ENCODE peak calls at places on chromosome 2, in six cellular contexts. One of them, this sample, is unnamed.

GRCh38 chr2:56565143-56565542 is 381.4 kb downstream of the CCDC85A start:
- DNase-seq in activated naive CD4-positive, alpha-beta T cell treated with anti-CD3 and anti-CD28 coated beads, Interleukin-2, amount 10 ng/mL, durations not matched to agents 7 days and 5 days: no peak
- DNase-seq in A172: peak
- DNase-seq in fibroblast of gingiva: no peak
- DNase-seq in SK-MEL-5: no peak
- DNase-seq in NCI-H1092 treated with DMSO at 0.1 percent for 48 hours: no peak
- DNase-seq in this sample: no peak

GRCh38 chr2:205858781-205859478 is 176.6 kb downstream of the NRP2 start:
- DNase-seq in activated naive CD4-positive, alpha-beta T cell treated with anti-CD3 and anti-CD28 coated beads, Interleukin-2, amount 10 ng/mL, durations not matched to agents 7 days and 5 days: no peak
- DNase-seq in A172: no peak
- DNase-seq in fibroblast of gingiva: peak
- DNase-seq in SK-MEL-5: no peak
- DNase-seq in NCI-H1092 treated with DMSO at 0.1 percent for 48 hours: no peak
- DNase-seq in this sample: peak

GRCh38 chr2:197878792-197879191 is 74.4 kb downstream of the PLCL1 start:
- DNase-seq in activated naive CD4-positive, alpha-beta T cell treated with anti-CD3 and anti-CD28 coated beads, Interleukin-2, amount 10 ng/mL, durations not matched to agents 7 days and 5 days: no peak
- DNase-seq in A172: no peak
- DNase-seq in fibroblast of gingiva: peak
- DNase-seq in SK-MEL-5: no peak
- DNase-seq in NCI-H1092 treated with DMSO at 0.1 percent for 48 hours: no peak
- DNase-seq in this sample: no peak

GRCh38 chr2:119481501-119482455 is 42.5 kb downstream of the SCTR start:
- DNase-seq in activated naive CD4-positive, alpha-beta T cell treated with anti-CD3 and anti-CD28 coated beads, Interleukin-2, amount 10 ng/mL, durations not matched to agents 7 days and 5 days: no peak
- DNase-seq in A172: no peak
- DNase-seq in fibroblast of gingiva: no peak
- DNase-seq in SK-MEL-5: no peak
- DNase-seq in NCI-H1092 treated with DMSO at 0.1 percent for 48 hours: peak
- DNase-seq in this sample: no peak

GRCh38 chr2:230472619-230473018 is 56.6 kb downstream of the SP100 start:
- DNase-seq in activated naive CD4-positive, alpha-beta T cell treated with anti-CD3 and anti-CD28 coated beads, Interleukin-2, amount 10 ng/mL, durations not matched to agents 7 days and 5 days: no peak
- DNase-seq in A172: peak
- DNase-seq in fibroblast of gingiva: peak
- DNase-seq in SK-MEL-5: no peak
- DNase-seq in NCI-H1092 treated with DMSO at 0.1 percent for 48 hours: no peak
- DNase-seq in this sample: peak

GRCh38 chr2:147182260-147182659 is 662.6 kb upstream of the ACVR2A start:
- DNase-seq in activated naive CD4-positive, alpha-beta T cell treated with anti-CD3 and anti-CD28 coated beads, Interleukin-2, amount 10 ng/mL, durations not matched to agents 7 days and 5 days: peak
- DNase-seq in A172: peak
- DNase-seq in fibroblast of gingiva: no peak
- DNase-seq in SK-MEL-5: no peak
- DNase-seq in NCI-H1092 treated with DMSO at 0.1 percent for 48 hours: no peak
- DNase-seq in this sample: peak

GRCh38 chr2:39435254-39435653 is 1.8 kb downstream of the MAP4K3 start:
- DNase-seq in activated naive CD4-positive, alpha-beta T cell treated with anti-CD3 and anti-CD28 coated beads, Interleukin-2, amount 10 ng/mL, durations not matched to agents 7 days and 5 days: no peak
- DNase-seq in A172: no peak
- DNase-seq in fibroblast of gingiva: peak
- DNase-seq in SK-MEL-5: peak
- DNase-seq in NCI-H1092 treated with DMSO at 0.1 percent for 48 hours: no peak
- DNase-seq in this sample: no peak

GRCh38 chr2:207239222-207239674 is 73.5 kb upstream of the KLF7 start:
- DNase-seq in activated naive CD4-positive, alpha-beta T cell treated with anti-CD3 and anti-CD28 coated beads, Interleukin-2, amount 10 ng/mL, durations not matched to agents 7 days and 5 days: no peak
- DNase-seq in A172: peak
- DNase-seq in fibroblast of gingiva: peak
- DNase-seq in SK-MEL-5: no peak
- DNase-seq in NCI-H1092 treated with DMSO at 0.1 percent for 48 hours: no peak
- DNase-seq in this sample: no peak

GRCh38 chr2:26052731-26053130 is 18.8 kb downstream of the RAB10 start:
- DNase-seq in activated naive CD4-positive, alpha-beta T cell treated with anti-CD3 and anti-CD28 coated beads, Interleukin-2, amount 10 ng/mL, durations not matched to agents 7 days and 5 days: no peak
- DNase-seq in A172: no peak
- DNase-seq in fibroblast of gingiva: no peak
- DNase-seq in SK-MEL-5: no peak
- DNase-seq in NCI-H1092 treated with DMSO at 0.1 percent for 48 hours: no peak
- DNase-seq in this sample: no peak

GRCh38 chr2:62287895-62288589 is 92.1 kb downstream of the B3GNT2 start:
- DNase-seq in activated naive CD4-positive, alpha-beta T cell treated with anti-CD3 and anti-CD28 coated beads, Interleukin-2, amount 10 ng/mL, durations not matched to agents 7 days and 5 days: no peak
- DNase-seq in A172: peak
- DNase-seq in fibroblast of gingiva: no peak
- DNase-seq in SK-MEL-5: peak
- DNase-seq in NCI-H1092 treated with DMSO at 0.1 percent for 48 hours: peak
- DNase-seq in this sample: peak

GRCh38 chr2:173854840-173855239 is 110.3 kb downstream of the SP3 start:
- DNase-seq in activated naive CD4-positive, alpha-beta T cell treated with anti-CD3 and anti-CD28 coated beads, Interleukin-2, amount 10 ng/mL, durations not matched to agents 7 days and 5 days: no peak
- DNase-seq in A172: peak
- DNase-seq in fibroblast of gingiva: peak
- DNase-seq in SK-MEL-5: no peak
- DNase-seq in NCI-H1092 treated with DMSO at 0.1 percent for 48 hours: no peak
- DNase-seq in this sample: no peak

GRCh38 chr2:100606740-100607343 is 44.0 kb downstream of the PDCL3 start:
- DNase-seq in activated naive CD4-positive, alpha-beta T cell treated with anti-CD3 and anti-CD28 coated beads, Interleukin-2, amount 10 ng/mL, durations not matched to agents 7 days and 5 days: peak
- DNase-seq in A172: peak
- DNase-seq in fibroblast of gingiva: peak
- DNase-seq in SK-MEL-5: peak
- DNase-seq in NCI-H1092 treated with DMSO at 0.1 percent for 48 hours: peak
- DNase-seq in this sample: no peak

GRCh38 chr2:113138428-113139322 is 11.3 kb downstream of the IL1RN start:
- DNase-seq in activated naive CD4-positive, alpha-beta T cell treated with anti-CD3 and anti-CD28 coated beads, Interleukin-2, amount 10 ng/mL, durations not matched to agents 7 days and 5 days: peak
- DNase-seq in A172: peak
- DNase-seq in fibroblast of gingiva: peak
- DNase-seq in SK-MEL-5: peak
- DNase-seq in NCI-H1092 treated with DMSO at 0.1 percent for 48 hours: peak
- DNase-seq in this sample: peak

GRCh38 chr2:231920795-231921194 is 5.4 kb downstream of the NPPC start:
- DNase-seq in activated naive CD4-positive, alpha-beta T cell treated with anti-CD3 and anti-CD28 coated beads, Interleukin-2, amount 10 ng/mL, durations not matched to agents 7 days and 5 days: no peak
- DNase-seq in A172: no peak
- DNase-seq in fibroblast of gingiva: no peak
- DNase-seq in SK-MEL-5: no peak
- DNase-seq in NCI-H1092 treated with DMSO at 0.1 percent for 48 hours: no peak
- DNase-seq in this sample: no peak

GRCh38 chr2:17867133-17867532 is 11.3 kb upstream of the KCNS3 start:
- DNase-seq in activated naive CD4-positive, alpha-beta T cell treated with anti-CD3 and anti-CD28 coated beads, Interleukin-2, amount 10 ng/mL, durations not matched to agents 7 days and 5 days: no peak
- DNase-seq in A172: no peak
- DNase-seq in fibroblast of gingiva: no peak
- DNase-seq in SK-MEL-5: no peak
- DNase-seq in NCI-H1092 treated with DMSO at 0.1 percent for 48 hours: no peak
- DNase-seq in this sample: no peak

This sample was measured in stimulated activated naive B cell treated with anti-CD40 and anti-IgM and Interleukin-4, amounts not matched to agents 10 μg/mL and 1 μg/mL and 100 μg/mL, for 72 hours.